ENCODE peak calls at places on chromosomes 13 and 19, in seven cellular contexts. D is PC-9, L is tibial nerve, N is fibroblast of the aortic adventitia, G is esophagus squamous epithelium, M is lower leg skin, E is fibroblast of mammary gland. X is an unnamed sample.

GRCh38 chr13:112783135-112783945 is 93.5 kb downstream of the ATP11A start:
- DNase-seq in D (no peak), L (no peak), N (peak), G (no peak), M (no peak), E (peak), X (no peak)

GRCh38 chr13:79662882-79663281 is 181.9 kb downstream of the NDFIP2 start:
- DNase-seq in D (no peak), L (no peak), N (no peak), G (no peak), M (no peak), E (no peak), X (no peak)

GRCh38 chr19:48907671-48908070 is 7.6 kb downstream of the NUCB1 start:
- DNase-seq in D (no peak), L (no peak), N (no peak), G (no peak), M (no peak), E (no peak), X (no peak)

GRCh38 chr19:28042516-28042915 is 1170.4 kb downstream of the UQCRFS1 start:
- DNase-seq in D (no peak), L (no peak), N (no peak), G (no peak), M (no peak), E (no peak), X (no peak)

GRCh38 chr13:69597088-69597487 is 510.5 kb upstream of the ATXN8OS start:
- DNase-seq in D (no peak), L (no peak), N (no peak), G (no peak), M (no peak), E (no peak), X (no peak)

GRCh38 chr13:20901668-20902437 is 693 bp downstream of the XPO4 start:
- DNase-seq in D (no peak), L (no peak), N (peak), G (no peak), M (no peak), E (peak), X (no peak)

GRCh38 chr13:24279706-24280105 is 29.7 kb upstream of the C1QTNF9 start:
- DNase-seq in D (no peak), L (no peak), N (no peak), G (no peak), M (no peak), E (no peak), X (no peak)

GRCh38 chr13:113857531-113858195 is 6.2 kb downstream of the GAS6 start:
- DNase-seq in D (no peak), L (no peak), N (no peak), G (no peak), M (peak), E (no peak), X (no peak)

GRCh38 chr13:69418319-69418718 is 689.3 kb upstream of the ATXN8OS start:
- DNase-seq in D (no peak), L (no peak), N (no peak), G (no peak), M (no peak), E (no peak), X (no peak)

GRCh38 chr13:107665926-107666458 is 549.3 kb downstream of the LIG4 start:
- DNase-seq in D (no peak), L (no peak), N (no peak), G (no peak), M (no peak), E (peak), X (no peak)

GRCh38 chr19:17948967-17949930 is 16.4 kb downstream of the CCDC124 start:
- DNase-seq in D (no peak), L (no peak), N (no peak), G (no peak), M (no peak), E (no peak), X (no peak)

GRCh38 chr19:17947815-17948473 is 15.1 kb downstream of the CCDC124 start:
- DNase-seq in D (peak), L (peak), N (peak), G (peak), M (peak), E (peak), X (peak)

GRCh38 chr19:17948474-17948966 is 15.7 kb downstream of the CCDC124 start:
- DNase-seq in D (no peak), L (no peak), N (no peak), G (no peak), M (no peak), E (no peak), X (no peak)

GRCh38 chr19:17949956-17950309 is 17.0 kb upstream of the KCNN1 start:
- DNase-seq in D (no peak), L (no peak), N (no peak), G (no peak), M (no peak), E (no peak), X (no peak)

GRCh38 chr19:17946965-17947784 is 14.4 kb downstream of the CCDC124 start:
- DNase-seq in D (no peak), L (no peak), N (no peak), G (no peak), M (no peak), E (no peak), X (no peak)
- TF ChIP-seq CTCF in D (no peak), L (no peak), N (no peak), G (peak), M (no peak), E (no peak), X (no peak)

DNA sequence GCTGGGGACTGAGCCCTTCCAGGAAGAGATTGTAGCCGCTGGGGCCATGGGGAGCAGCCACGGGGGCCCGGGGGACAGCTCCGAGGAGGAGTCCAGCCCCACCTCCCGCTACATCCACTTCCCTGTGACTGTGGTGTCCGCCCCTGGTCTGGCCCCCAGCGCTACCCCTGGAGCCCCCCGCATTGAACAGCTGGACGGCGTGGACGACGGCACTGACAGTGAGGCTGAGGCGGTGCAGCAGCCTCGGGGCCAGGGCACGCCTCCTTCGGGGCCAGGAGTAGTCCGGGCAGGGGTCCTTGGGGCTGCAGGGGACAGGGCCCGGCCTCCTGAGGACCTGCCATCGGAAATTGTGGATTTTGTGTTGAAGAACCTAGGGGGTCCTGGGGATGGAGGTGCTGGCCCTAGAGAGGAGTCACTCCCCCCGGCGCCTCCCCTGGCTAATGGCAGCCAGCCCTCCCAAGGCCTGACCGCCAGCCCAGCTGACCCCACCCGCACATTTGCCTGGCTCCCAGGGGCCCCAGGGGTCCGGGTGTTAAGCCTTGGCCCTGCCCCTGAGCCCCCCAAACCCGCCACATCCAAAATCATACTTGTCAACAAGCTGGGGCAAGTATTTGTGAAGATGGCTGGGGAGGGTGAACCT is 9.6 kb downstream of the IGFLR1 start:
- DNase-seq in D (no peak), L (no peak), N (no peak), G (no peak), M (no peak), E (no peak), X (no peak)
- H3K4me3 ChIP-seq in D (no peak), L (no peak), N (no peak), G (no peak), M (no peak), E (no peak), X (no peak)

GRCh38 chr19:46990998-46991676 is 28.5 kb upstream of the NPAS1 start:
- DNase-seq in D (peak), L (peak), N (peak), G (no peak), M (peak), E (peak), X (no peak)
- TF ChIP-seq CTCF in D (peak), L (peak), N (peak), G (peak), M (peak), E (peak), X (peak)

GRCh38 chr13:67226686-67227085 is 3.5 kb downstream of the PCDH9 start:
- DNase-seq in D (no peak), L (no peak), N (no peak), G (no peak), M (no peak), E (no peak), X (no peak)

GRCh38 chr13:67228909-67229308 is 1.2 kb downstream of the PCDH9 start:
- DNase-seq in D (no peak), L (no peak), N (no peak), G (no peak), M (no peak), E (peak), X (no peak)

GRCh38 chr13:67229438-67230242 is 496 bp downstream of the PCDH9 start:
- DNase-seq in D (no peak), L (no peak), N (no peak), G (no peak), M (no peak), E (no peak), X (no peak)

GRCh38 chr13:67227131-67227983 is 2.8 kb downstream of the PCDH9 start:
- DNase-seq in D (no peak), L (no peak), N (no peak), G (no peak), M (no peak), E (no peak), X (no peak)

DNA sequence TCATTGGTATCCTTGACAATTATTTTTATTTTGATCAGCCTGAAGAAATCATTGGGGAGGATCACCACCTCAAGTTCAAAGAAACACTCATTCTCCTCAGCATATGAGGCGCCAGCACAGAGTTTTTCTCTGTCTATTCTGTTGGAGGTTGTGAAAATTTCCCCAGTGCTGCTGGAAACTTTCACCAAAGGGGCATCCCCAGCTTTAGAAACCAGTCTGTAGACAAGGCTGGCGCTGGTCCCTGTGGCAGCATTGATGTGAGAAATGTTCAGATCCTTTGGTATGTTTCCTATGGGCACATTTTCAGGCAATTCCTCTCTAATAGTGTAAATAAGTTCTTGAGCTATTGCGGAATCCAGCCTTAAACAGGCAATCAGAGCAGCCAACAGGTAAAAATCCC is 2.1 kb downstream of the PCDH9 start:
- DNase-seq in D (no peak), L (no peak), N (no peak), G (no peak), M (no peak), E (no peak), X (no peak)
- H3K4me3 ChIP-seq in D (no peak), L (peak), N (peak), G (no peak), M (no peak), E (peak), X (no peak)

GRCh38 chr13:68261105-68261504 is 1031.0 kb upstream of the PCDH9 start:
- DNase-seq in D (no peak), L (no peak), N (no peak), G (no peak), M (no peak), E (no peak), X (no peak)
- TF ChIP-seq CTCF in D (no peak), L (no peak), N (no peak), G (no peak), M (no peak), E (no peak), X (peak)

DNA sequence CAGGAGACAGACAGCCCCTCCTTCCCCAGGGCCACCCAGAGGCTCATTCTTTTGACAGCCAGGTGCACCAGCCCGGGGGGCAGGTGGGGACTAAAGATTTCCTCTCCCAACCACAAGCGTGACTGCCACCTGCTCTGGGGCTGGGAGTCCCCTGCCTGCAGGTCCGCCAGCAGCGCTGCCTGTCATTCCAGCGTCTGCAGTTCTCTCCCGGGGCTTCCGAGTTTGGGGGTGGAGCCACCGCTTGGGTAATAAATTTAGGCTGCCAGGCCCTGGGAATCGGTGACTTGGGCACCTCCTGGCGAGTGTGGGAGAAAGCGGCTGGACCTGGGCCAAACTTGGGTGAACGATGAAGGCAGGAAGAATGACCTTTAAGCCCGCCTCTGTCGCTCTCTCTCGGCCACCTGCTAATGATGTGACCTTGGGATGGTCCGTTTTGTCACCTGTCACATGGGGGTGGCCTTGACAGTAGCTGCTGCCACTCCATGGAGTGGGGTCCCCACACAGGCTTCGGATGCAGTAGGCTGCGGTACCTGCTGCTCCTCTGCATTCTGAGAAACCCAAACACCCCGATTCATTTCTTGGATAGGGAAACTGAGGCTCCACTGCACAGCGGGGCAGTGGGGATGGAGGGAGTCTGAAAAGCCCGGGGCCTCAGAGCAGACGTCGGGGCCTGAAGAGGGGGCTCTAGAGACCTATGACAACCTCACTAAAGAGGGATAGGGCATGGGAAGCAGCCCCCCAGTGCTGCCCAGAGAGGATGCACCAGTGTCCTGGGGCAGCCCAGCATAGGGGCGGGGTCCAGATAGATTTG is 12.8 kb downstream of the FUT6 start:
- DNase-seq in D (peak), L (no peak), N (peak), G (no peak), M (no peak), E (peak), X (no peak)
- H3K4me3 ChIP-seq in D (peak), L (no peak), N (no peak), G (no peak), M (no peak), E (peak), X (no peak)

DNA sequence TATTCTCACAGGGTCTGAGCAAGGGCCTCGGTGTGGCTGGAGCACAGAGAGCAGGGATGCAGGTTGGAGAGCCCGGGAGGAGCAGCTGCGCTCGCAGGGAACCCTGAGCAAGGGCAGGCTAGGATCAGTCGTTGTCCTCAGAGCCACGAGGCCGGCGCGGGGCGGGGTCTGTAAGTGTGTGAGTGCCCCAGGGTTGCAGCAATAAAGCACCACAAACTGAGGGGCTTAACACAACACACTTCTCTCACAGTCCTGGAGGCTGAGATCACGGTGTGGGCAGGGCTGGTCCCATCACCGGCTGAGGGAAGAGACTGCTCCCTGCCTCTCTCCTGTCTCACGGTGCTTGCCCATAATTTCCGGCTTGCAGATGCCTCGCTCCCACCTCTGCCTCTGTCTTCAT is 38.6 kb upstream of the GGACT start:
- DNase-seq in D (no peak), L (no peak), N (no peak), G (no peak), M (no peak), E (no peak), X (no peak)
- TF ChIP-seq CTCF in D (no peak), L (no peak), N (no peak), G (no peak), M (no peak), E (no peak), X (no peak)

DNA sequence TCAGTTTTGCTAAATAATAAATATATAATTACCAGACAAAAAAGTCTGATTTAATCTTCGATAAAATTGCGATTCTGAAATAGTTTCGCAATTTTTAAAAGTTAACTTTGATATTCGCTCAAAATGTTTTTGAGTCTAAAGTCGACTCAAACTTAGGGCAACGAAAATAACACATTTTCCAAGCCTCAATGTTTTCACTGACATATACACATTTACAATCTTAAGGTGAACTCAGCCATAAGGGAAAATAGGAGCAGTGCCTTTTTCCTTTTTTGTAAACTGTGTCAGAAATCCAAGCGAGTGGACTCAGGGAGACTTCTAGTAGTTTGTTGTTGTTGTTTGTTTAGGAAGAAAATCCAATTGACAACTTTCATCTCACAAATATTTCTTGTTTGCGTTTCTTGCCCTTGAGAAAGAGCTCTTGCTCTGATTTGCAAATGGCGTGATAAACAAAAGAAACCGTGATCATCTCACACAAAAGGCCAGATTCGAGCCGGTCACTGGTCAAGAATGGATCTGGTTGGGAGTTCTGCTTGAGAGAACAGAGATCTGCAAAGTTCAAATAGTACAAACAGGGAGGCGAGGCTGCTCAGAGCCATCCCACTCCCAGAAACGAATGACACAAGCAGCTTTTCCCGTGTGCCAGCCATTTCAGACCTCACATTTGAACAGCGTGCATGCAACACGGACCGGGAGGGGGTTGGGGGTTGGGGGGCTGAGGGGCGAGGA is 2.1 kb downstream of the SOX21 start:
- DNase-seq in D (no peak), L (no peak), N (no peak), G (no peak), M (no peak), E (no peak), X (no peak)
- H3K4me3 ChIP-seq in D (no peak), L (no peak), N (no peak), G (peak), M (no peak), E (no peak), X (no peak)

GRCh38 chr19:10478903-10479384 is 24.2 kb downstream of the KEAP1 start:
- DNase-seq in D (peak), L (peak), N (peak), G (peak), M (peak), E (peak), X (no peak)
- TF ChIP-seq CTCF in D (peak), L (peak), N (peak), G (peak), M (no peak), E (peak), X (peak)